ENCODE peak calls at places on chromosomes 4 and X, in four cellular contexts. I is right lobe of liver; W is stimulated activated CD4-positive, alpha-beta T cell treated with anti-CD3 and anti-CD28 coated beads, Interleukin-1b, Interleukin-23, amount 100 ng/mL, for 24 hours; C is sciatic nerve. O is an unnamed sample.

GRCh38 chr4:94472056-94472826 is 20.5 kb downstream of the PDLIM5 start:
- DNase-seq in I (no peak), W (no peak), C (no peak), O (no peak)

GRCh38 chr4:83821493-83821892 is 285.6 kb downstream of the GPAT3 start:
- DNase-seq in I (no peak), W (no peak), C (no peak), O (no peak)

GRCh38 chr4:1010522-1011021 is 854 bp upstream of the FGFRL1 start:
- DNase-seq in I (peak), W (peak), C (peak), O (peak)

GRCh38 chr4:188691811-188692210 is 552.6 kb downstream of the TRIML1 start:
- DNase-seq in I (no peak), W (no peak), C (no peak), O (no peak)

GRCh38 chr4:120801171-120801758 is 121.3 kb downstream of the PRDM5 start:
- DNase-seq in I (no peak), W (no peak), C (no peak), O (no peak)

GRCh38 chr4:98627477-98627876 is 30.9 kb downstream of the TSPAN5 start:
- DNase-seq in I (no peak), W (no peak), C (no peak), O (no peak)

GRCh38 chrX:119501511-119502148 is 33.4 kb downstream of the SLC25A5 start:
- DNase-seq in I (no peak), W (no peak), C (no peak), O (no peak)

GRCh38 chrX:38891641-38892413 is 90.6 kb downstream of the MID1IP1 start:
- DNase-seq in I (no peak), W (no peak), C (no peak), O (peak)

GRCh38 chr4:159107203-159107921 is 4.5 kb downstream of the RAPGEF2 start:
- DNase-seq in I (no peak), W (no peak), C (no peak), O (no peak)

GRCh38 chr4:107442538-107443083 is 277.4 kb downstream of the PAPSS1 start:
- DNase-seq in I (no peak), W (no peak), C (no peak), O (no peak)

GRCh38 chr4:17781072-17781830 is at the start of gene FAM184B:
- DNase-seq in I (no peak), W (no peak), C (no peak), O (no peak)

GRCh38 chrX:109632906-109633504 is 8.0 kb upstream of the KCNE5 start:
- DNase-seq in I (no peak), W (no peak), C (no peak), O (peak)

O was measured in OCI-LY7.